ENCODE peak calls at places on chromosome 1, in four cellular contexts. X is tibial nerve; H is effector memory CD4-positive, alpha-beta T cell; Z is breast epithelium. G is an unnamed sample.

GRCh38 chr1:66712819-66713218 is 39.4 kb upstream of the DYNLT5 start:
- DNase-seq in H (no peak), X (no peak), Z (no peak), G (no peak)

GRCh38 chr1:205294175-205294913 is 27.2 kb downstream of the NUAK2 start:
- DNase-seq in X (no peak), H (no peak), Z (no peak), G (no peak)

GRCh38 chr1:230581446-230582079 is 60.7 kb upstream of the COG2 start:
- DNase-seq in H (no peak), Z (no peak), X (no peak), G (no peak)

GRCh38 chr1:111593403-111594127 is 26.0 kb upstream of the RAP1A start:
- DNase-seq in Z (no peak), H (no peak), X (no peak), G (no peak)

GRCh38 chr1:205179842-205180241 is 31.7 kb downstream of the DSTYK start:
- DNase-seq in Z (no peak), X (no peak), H (no peak), G (no peak)

GRCh38 chr1:94924967-94925366 is 1.9 kb downstream of the CNN3 start:
- DNase-seq in Z (no peak), X (peak; percentile 31), H (no peak), G (no peak)

GRCh38 chr1:5351366-5351765 is 640.9 kb downstream of the NPHP4 start:
- DNase-seq in H (no peak), X (no peak), Z (no peak), G (no peak)

GRCh38 chr1:19439464-19440171 is 45.7 kb downstream of the CAPZB start:
- DNase-seq in Z (peak; percentile 56), H (no peak), X (no peak), G (peak; percentile 62)

GRCh38 chr1:200233393-200233792 is 176.4 kb downstream of the ZNF281 start:
- DNase-seq in H (no peak), Z (no peak), X (no peak), G (no peak)

GRCh38 chr1:68331117-68331865 is 99.0 kb upstream of the WLS start:
- DNase-seq in H (no peak), X (no peak), Z (no peak), G (no peak)

GRCh38 chr1:58670200-58670599 is 29.7 kb downstream of the MYSM1 start:
- DNase-seq in Z (no peak), H (no peak), X (no peak), G (no peak)

GRCh38 chr1:177307771-177308170 is 137.0 kb downstream of the BRINP2 start:
- DNase-seq in H (no peak), Z (no peak), X (no peak), G (no peak)

GRCh38 chr1:21855257-21856096 is 43.4 kb downstream of the LDLRAD2 start:
- DNase-seq in Z (no peak), X (no peak), H (no peak), G (no peak)

GRCh38 chr1:232130815-232131474 is 499.0 kb downstream of the SIPA1L2 start:
- DNase-seq in X (no peak), Z (no peak), H (no peak), G (no peak)

GRCh38 chr1:13764533-13764932 is 64.5 kb downstream of the PRDM2 start:
- DNase-seq in H (no peak), Z (no peak), X (no peak), G (no peak)

GRCh38 chr1:30919025-30919881 is 10.7 kb upstream of the SDC3 start:
- DNase-seq in X (no peak), H (no peak), Z (no peak), G (no peak)

GRCh38 chr1:196088551-196088950 is 519.7 kb downstream of the KCNT2 start:
- DNase-seq in H (no peak), Z (no peak), X (no peak), G (no peak)

GRCh38 chr1:24009406-24009805 is 29.3 kb upstream of the SRSF10 start:
- DNase-seq in X (no peak), Z (no peak), H (no peak), G (no peak)

GRCh38 chr1:51421961-51422360 is 91.6 kb upstream of the TTC39A start:
- DNase-seq in X (no peak), H (no peak), Z (no peak), G (peak; percentile 16)

GRCh38 chr1:116942344-116942743 is 32.6 kb downstream of the PTGFRN start:
- DNase-seq in H (no peak), X (no peak), Z (no peak), G (peak; percentile 28)

GRCh38 chr1:25099343-25099951 is 132.9 kb downstream of the SYF2 start:
- DNase-seq in Z (no peak), H (no peak), X (no peak), G (no peak)

GRCh38 chr1:223319913-223320600 is 43.9 kb downstream of the SUSD4 start:
- DNase-seq in X (no peak), Z (no peak), H (no peak), G (no peak)

GRCh38 chr1:8097077-8097799 is 71.1 kb upstream of the ERRFI1 start:
- DNase-seq in H (no peak), Z (no peak), X (no peak), G (no peak)

GRCh38 chr1:45678489-45678888 is 7.8 kb downstream of the GPBP1L1 start:
- DNase-seq in H (no peak), X (no peak), Z (no peak), G (no peak)

GRCh38 chr1:234977891-234978396 is 150.7 kb downstream of the TOMM20 start:
- DNase-seq in X (no peak), H (peak; percentile 44), Z (no peak), G (no peak)

GRCh38 chr1:66214901-66215300 is 319.1 kb upstream of the SGIP1 start:
- DNase-seq in Z (no peak), X (no peak), H (peak; percentile 3), G (peak; percentile 33)

GRCh38 chr1:11650331-11650991 is 3.8 kb downstream of the FBXO2 start:
- DNase-seq in Z (peak; percentile 48), X (peak; percentile 28), H (peak; percentile 67), G (peak; percentile 74)

GRCh38 chr1:19054216-19054615 is 97.7 kb upstream of the IFFO2 start:
- DNase-seq in X (no peak), H (no peak), Z (no peak), G (no peak)

GRCh38 chr1:10917513-10918454 is 94.7 kb upstream of the TARDBP start:
- DNase-seq in H (no peak), Z (no peak), X (no peak), G (peak; percentile 49)

GRCh38 chr1:109783436-109783835 is 19.7 kb upstream of the EPS8L3 start:
- DNase-seq in X (no peak), Z (peak; percentile 67), H (no peak), G (no peak)

GRCh38 chr1:201335174-201335870 is 42.2 kb downstream of the TNNT2 start:
- DNase-seq in Z (no peak), X (no peak), H (no peak), G (no peak)

GRCh38 chr1:56390540-56390867 is 188.9 kb downstream of the PLPP3 start:
- DNase-seq in H (no peak), Z (no peak), X (no peak), G (no peak)

GRCh38 chr1:116172666-116173065 is 61.5 kb downstream of the MAB21L3 start:
- DNase-seq in Z (no peak), H (no peak), X (no peak), G (no peak)

GRCh38 chr1:92087542-92087941 is 7.4 kb downstream of the BTBD8 start:
- DNase-seq in Z (no peak), X (no peak), H (no peak), G (no peak)

GRCh38 chr1:233097546-233098254 is 147.3 kb downstream of the NTPCR start:
- DNase-seq in H (no peak), X (no peak), Z (no peak), G (no peak)

GRCh38 chr1:60848583-60849188 is 233.7 kb upstream of the NFIA start:
- DNase-seq in Z (no peak), H (no peak), X (no peak), G (no peak)

GRCh38 chr1:54724771-54725170 is 9.1 kb downstream of the TTC4 start:
- DNase-seq in H (no peak), X (no peak), Z (no peak), G (no peak)

GRCh38 chr1:54728027-54728426 is 12.4 kb downstream of the TTC4 start:
- DNase-seq in X (no peak), Z (no peak), H (no peak), G (no peak)
- H3K36me3 ChIP-seq in X (peaks cover 99% of the 10 kb centered on the region), Z (peaks cover 8% of the 10 kb centered on the region), H (peaks cover 66% of the 10 kb centered on the region), G (peaks cover 3% of the 10 kb centered on the region)

DNA sequence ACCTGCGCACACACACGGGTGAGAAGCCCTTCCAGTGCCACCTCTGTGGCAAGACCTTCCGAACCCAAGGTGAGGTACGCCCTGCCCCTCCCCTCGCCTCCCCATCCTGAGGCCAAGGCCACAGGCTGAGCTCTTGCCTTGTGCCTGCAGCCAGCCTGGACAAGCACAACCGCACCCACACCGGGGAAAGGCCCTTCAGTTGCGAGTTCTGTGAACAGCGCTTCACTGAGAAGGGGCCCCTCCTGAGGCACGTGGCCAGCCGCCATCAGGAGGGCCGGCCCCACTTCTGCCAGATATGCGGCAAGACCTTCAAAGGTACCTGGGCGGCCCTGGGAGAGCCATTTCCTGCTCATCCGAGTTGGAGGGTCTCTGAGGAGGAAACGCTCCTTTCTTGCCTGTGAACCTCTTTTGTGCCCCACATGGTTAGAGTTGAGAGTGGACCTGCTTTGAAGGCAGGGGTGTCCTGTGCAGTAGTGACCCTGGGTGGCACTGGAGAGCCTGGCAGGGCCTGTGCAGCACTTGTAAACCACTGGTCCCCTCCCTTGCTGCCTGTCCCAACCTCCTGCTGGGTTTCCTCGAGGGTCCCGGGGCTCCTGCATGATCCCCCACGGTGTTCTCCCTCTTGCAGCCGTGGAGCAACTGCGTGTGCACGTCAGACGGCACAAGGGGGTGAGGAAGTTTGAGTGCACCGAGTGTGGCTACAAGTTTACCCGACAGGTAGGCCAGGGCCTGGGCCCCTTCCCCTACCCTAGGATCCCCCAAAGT is 8.5 kb downstream of the ZBTB48 start:
- DNase-seq in X (no peak), H (no peak), Z (no peak), G (no peak)
- H3K36me3 ChIP-seq in X (peaks cover 82% of the 10 kb centered on the region), H (peaks cover 38% of the 10 kb centered on the region), Z (no peaks in the 10 kb centered on the region), G (peaks cover 48% of the 10 kb centered on the region)

GRCh38 chr1:225844236-225845061 is 34.5 kb downstream of the EPHX1 start:
- DNase-seq in X (no peak), Z (no peak), H (no peak), G (no peak)
- H3K36me3 ChIP-seq in X (peaks cover 97% of the 10 kb centered on the region), Z (no peaks in the 10 kb centered on the region), H (peaks cover 27% of the 10 kb centered on the region), G (peaks cover 6% of the 10 kb centered on the region)

GRCh38 chr1:156895408-156895874 is 1.9 kb downstream of the PEAR1 start:
- DNase-seq in H (no peak), Z (no peak), X (peak; percentile 40), G (no peak)
- H3K36me3 ChIP-seq in H (no peaks in the 10 kb centered on the region), Z (no peaks in the 10 kb centered on the region), X (no peaks in the 10 kb centered on the region), G (no peaks in the 10 kb centered on the region)

DNA sequence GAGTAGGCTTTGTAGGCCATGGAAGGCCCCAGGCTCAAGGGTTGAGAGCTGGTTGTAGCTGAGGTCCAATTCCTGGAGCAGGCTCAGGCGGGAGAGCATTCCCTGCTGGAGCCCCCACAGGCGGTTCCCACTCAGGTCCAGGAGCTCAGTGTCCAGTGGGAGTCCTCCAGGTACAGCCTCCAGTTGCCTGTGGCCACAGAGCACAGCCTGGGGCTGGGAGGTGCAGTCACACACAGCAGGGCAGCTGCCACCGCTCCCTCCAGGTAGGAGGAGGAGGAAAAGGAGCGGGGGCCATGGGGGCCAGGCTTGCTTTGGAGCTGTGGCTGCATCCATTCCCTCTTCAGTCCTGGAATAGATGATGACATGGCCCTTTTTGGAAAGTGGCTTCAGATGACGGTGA is 2.8 kb downstream of the LINGO4 start:
- DNase-seq in H (no peak), X (no peak), Z (no peak), G (no peak)
- H3K36me3 ChIP-seq in H (no peaks in the 10 kb centered on the region), X (peaks cover 5% of the 10 kb centered on the region), Z (no peaks in the 10 kb centered on the region), G (no peaks in the 10 kb centered on the region)

G was measured in naive thymus-derived CD4-positive, alpha-beta T cell.